ENCODE peak calls at places on chromosomes 6 and 20, in six cellular contexts. S, U, P, B, N and J are unnamed samples.

GRCh38 chr20:58003525-58003924 is 224.9 kb downstream of the ANKRD60 start:
- DNase-seq in S (no peak), U (no peak), P (no peak), B (peak; percentile 20), N (no peak), J (no peak)

GRCh38 chr6:122289721-122290501 is 109.5 kb upstream of the HSF2 start:
- DNase-seq in S (no peak), U (peak; percentile 5), P (no peak), B (peak; percentile 37), N (no peak), J (no peak)

GRCh38 chr20:8718214-8718613 is 350.7 kb upstream of the PLCB4 start:
- DNase-seq in S (no peak), U (no peak), P (no peak), B (no peak), N (no peak), J (no peak)

GRCh38 chr6:80003841-80004198 is 629 bp upstream of the TTK start:
- DNase-seq in S (peak; percentile 2), U (peak; percentile 55), P (no peak), B (peak; percentile 9), N (peak; percentile 38), J (peak; percentile 19)

GRCh38 chr6:142048593-142048980 is 84.1 kb upstream of the GJE1 start:
- DNase-seq in S (no peak), U (no peak), P (no peak), B (no peak), N (no peak), J (no peak)

GRCh38 chr6:111997078-111997862 is 56.6 kb upstream of the CCN6 start:
- DNase-seq in S (peak; percentile 57), U (peak; percentile 85), P (peak; percentile 69), B (peak; percentile 90), N (peak; percentile 69), J (peak; percentile 71)

GRCh38 chr20:22619272-22619671 is 34.9 kb upstream of the FOXA2 start:
- DNase-seq in S (no peak), U (no peak), P (no peak), B (no peak), N (no peak), J (no peak)

GRCh38 chr20:19015890-19016465 is 196.5 kb upstream of the SLC24A3 start:
- DNase-seq in S (no peak), U (no peak), P (no peak), B (no peak), N (no peak), J (no peak)

GRCh38 chr6:85490516-85491248 is 40.8 kb downstream of the NT5E start:
- DNase-seq in S (no peak), U (no peak), P (no peak), B (no peak), N (no peak), J (no peak)

GRCh38 chr20:39429716-39430115 is 467.6 kb downstream of the DHX35 start:
- DNase-seq in S (no peak), U (peak; percentile 4), P (no peak), B (peak; percentile 12), N (no peak), J (no peak)

GRCh38 chr20:20837574-20838021 is 125.2 kb upstream of the RALGAPA2 start:
- DNase-seq in S (peak; percentile 68), U (peak; percentile 56), P (peak; percentile 22), B (peak; percentile 73), N (no peak), J (peak; percentile 58)

GRCh38 chr20:9617062-9617461 is 102.7 kb downstream of the LAMP5 start:
- DNase-seq in S (peak; percentile 46), U (peak; percentile 83), P (peak; percentile 21), B (peak; percentile 50), N (peak; percentile 25), J (peak; percentile 52)

GRCh38 chr20:38810926-38811325 is 5.4 kb downstream of the PPP1R16B start:
- DNase-seq in S (no peak), U (no peak), P (no peak), B (no peak), N (no peak), J (no peak)

GRCh38 chr20:62159052-62159451 is 15.5 kb downstream of the SS18L1 start:
- DNase-seq in S (no peak), U (no peak), P (no peak), B (no peak), N (no peak), J (no peak)

GRCh38 chr6:159959165-159959975 is 9.5 kb upstream of the IGF2R start:
- DNase-seq in S (no peak), U (no peak), P (no peak), B (no peak), N (no peak), J (no peak)

GRCh38 chr6:24897186-24897585 is 38.6 kb downstream of the RIPOR2 start:
- DNase-seq in S (no peak), U (no peak), P (no peak), B (no peak), N (no peak), J (no peak)

GRCh38 chr6:165883851-165884640 is 221.0 kb upstream of the PDE10A start:
- DNase-seq in S (no peak), U (no peak), P (no peak), B (no peak), N (no peak), J (no peak)

GRCh38 chr6:100554228-100554627 is 89.5 kb upstream of the SIM1 start:
- DNase-seq in S (no peak), U (peak; percentile 32), P (no peak), B (no peak), N (no peak), J (no peak)

GRCh38 chr6:22880686-22881433 is 311.5 kb downstream of the HDGFL1 start:
- DNase-seq in S (no peak), U (no peak), P (no peak), B (no peak), N (no peak), J (no peak)

GRCh38 chr20:53346266-53346665 is 247.4 kb downstream of the ZNF217 start:
- DNase-seq in S (no peak), U (no peak), P (no peak), B (no peak), N (no peak), J (no peak)

GRCh38 chr6:624979-625378 is 31.9 kb downstream of the HUS1B start:
- DNase-seq in S (no peak), U (no peak), P (no peak), B (peak; percentile 22), N (no peak), J (no peak)

GRCh38 chr20:53751394-53752368 is 158.0 kb upstream of the ZNF217 start:
- DNase-seq in S (no peak), U (no peak), P (no peak), B (no peak), N (no peak), J (peak; percentile 38)

GRCh38 chr6:148972481-148972880 is 225.7 kb downstream of the UST start:
- DNase-seq in S (peak; percentile 42), U (peak; percentile 82), P (peak; percentile 34), B (no peak), N (peak; percentile 43), J (peak; percentile 63)

GRCh38 chr6:27867941-27868705 is 44.1 kb downstream of the OR2B2 start:
- DNase-seq in S (no peak), U (peak; percentile 15), P (no peak), B (no peak), N (no peak), J (no peak)

GRCh38 chr6:53347921-53348435 is 772 bp downstream of the ELOVL5 start:
- DNase-seq in S (peak; percentile 41), U (peak; percentile 80), P (peak; percentile 42), B (peak; percentile 60), N (peak; percentile 49), J (peak; percentile 36)

GRCh38 chr20:19566226-19566960 is 191.7 kb upstream of the RIN2 start:
- DNase-seq in S (no peak), U (no peak), P (no peak), B (no peak), N (no peak), J (no peak)